ENCODE peak calls at places on chromosomes 7 and 10, in seven cellular contexts. Z is retinal pigment epithelial cell, H is DMS153, D is Calu3, E is left lobe of liver, L is CD14-positive monocyte, P is cardiac muscle cell. K is an unnamed sample.

GRCh38 chr7:2722591-2722990 is 34.6 kb downstream of the AMZ1 start:
- DNase-seq in Z (no peak), H (no peak), D (no peak), E (no peak), L (peak), P (no peak), K (no peak)

GRCh38 chr7:6709808-6710207 is 3.1 kb upstream of the ZNF12 start:
- DNase-seq in Z (no peak), H (no peak), D (no peak), E (peak), L (no peak), P (no peak), K (no peak)

GRCh38 chr7:25460426-25460825 is 232.1 kb upstream of the NPVF start:
- DNase-seq in Z (no peak), H (no peak), D (no peak), E (no peak), L (no peak), P (no peak), K (no peak)

GRCh38 chr7:54705436-54705835 is 53.6 kb downstream of the SEC61G start:
- DNase-seq in Z (peak), H (peak), D (peak), E (no peak), L (no peak), P (no peak), K (peak)

GRCh38 chr10:92218569-92218968 is 72.3 kb downstream of the CPEB3 start:
- DNase-seq in Z (no peak), H (no peak), D (no peak), E (no peak), L (no peak), P (no peak), K (no peak)

GRCh38 chr7:149171894-149172533 is 23.3 kb upstream of the ZNF282 start:
- DNase-seq in Z (no peak), H (no peak), D (no peak), E (no peak), L (no peak), P (no peak), K (no peak)

GRCh38 chr10:75613685-75614587 is 182.5 kb downstream of the LRMDA start:
- DNase-seq in Z (no peak), H (no peak), D (no peak), E (no peak), L (no peak), P (peak), K (no peak)

GRCh38 chr7:70728873-70729552 is 402.9 kb upstream of the GALNT17 start:
- DNase-seq in Z (peak), H (peak), D (no peak), E (no peak), L (no peak), P (no peak), K (no peak)

GRCh38 chr10:33381897-33382578 is 47.6 kb upstream of the NRP1 start:
- DNase-seq in Z (no peak), H (no peak), D (no peak), E (peak), L (no peak), P (no peak), K (no peak)

GRCh38 chr7:139720186-139720585 is 57.6 kb downstream of the HIPK2 start:
- DNase-seq in Z (no peak), H (no peak), D (no peak), E (no peak), L (no peak), P (no peak), K (no peak)

GRCh38 chr7:148964510-148965267 is 63.6 kb downstream of the PDIA4 start:
- DNase-seq in Z (no peak), H (peak), D (no peak), E (no peak), L (no peak), P (no peak), K (no peak)

GRCh38 chr7:95508780-95509179 is 23.0 kb downstream of the ASB4 start:
- DNase-seq in Z (no peak), H (no peak), D (no peak), E (no peak), L (no peak), P (no peak), K (no peak)

GRCh38 chr10:77873558-77874380 is 52.8 kb downstream of the DLG5 start:
- DNase-seq in Z (no peak), H (peak), D (peak), E (no peak), L (no peak), P (no peak), K (peak)

GRCh38 chr10:90849956-90850749 is 7.7 kb downstream of the HTR7 start:
- DNase-seq in Z (no peak), H (no peak), D (no peak), E (no peak), L (no peak), P (no peak), K (no peak)

GRCh38 chr10:79069325-79070090 is 742 bp downstream of the ZMIZ1 start:
- DNase-seq in Z (no peak), H (no peak), D (peak), E (peak), L (peak), P (peak), K (no peak)